ENCODE peak calls at places on chromosome 13, in seven cellular contexts. A is stomach, V is GM23248, X is suprapubic skin, Q is lung, W is dorsolateral prefrontal cortex, F is fibroblast of lung. N is an unnamed sample.

GRCh38 chr13:30354481-30355404 is 47.4 kb upstream of the KATNAL1 start:
- DNase-seq in A (no peak), V (no peak), X (no peak), Q (no peak), W (no peak), F (peak), N (no peak)

GRCh38 chr13:36131931-36132297 is 732 bp upstream of the DCLK1 start:
- DNase-seq in A (no peak), V (peak), X (peak), Q (peak), W (no peak), F (peak), N (no peak)

GRCh38 chr13:73142091-73142490 is 83.3 kb downstream of the KLF5 start:
- DNase-seq in A (peak), V (no peak), X (no peak), Q (no peak), W (no peak), F (peak), N (no peak)

GRCh38 chr13:113742000-113742441 is 17.0 kb upstream of the TMEM255B start:
- DNase-seq in A (peak), V (peak), X (peak), Q (peak), W (no peak), F (peak), N (no peak)

GRCh38 chr13:107459430-107459829 is 755.9 kb downstream of the LIG4 start:
- DNase-seq in A (no peak), V (peak), X (no peak), Q (no peak), W (no peak), F (peak), N (no peak)

GRCh38 chr13:65497265-65497664 is 1732.9 kb downstream of the PCDH9 start:
- DNase-seq in A (no peak), V (no peak), X (no peak), Q (no peak), W (no peak), F (peak), N (no peak)

GRCh38 chr13:67071918-67072598 is 158.1 kb downstream of the PCDH9 start:
- DNase-seq in A (no peak), V (no peak), X (no peak), Q (no peak), W (no peak), F (no peak), N (no peak)

GRCh38 chr13:30464496-30465351 is 1.0 kb downstream of the HMGB1 start:
- DNase-seq in A (peak), V (peak), X (peak), Q (peak), W (peak), F (peak), N (peak)

GRCh38 chr13:48838193-48839000 is 137.3 kb upstream of the FNDC3A start:
- DNase-seq in A (no peak), V (no peak), X (no peak), Q (no peak), W (no peak), F (no peak), N (no peak)

GRCh38 chr13:72463561-72463960 is 263.9 kb downstream of the MZT1 start:
- DNase-seq in A (no peak), V (no peak), X (no peak), Q (no peak), W (no peak), F (peak), N (no peak)

GRCh38 chr13:43785681-43786471 is 896 bp downstream of the ENOX1 start:
- DNase-seq in A (peak), V (peak), X (peak), Q (peak), W (peak), F (peak), N (no peak)

GRCh38 chr13:73985789-73986188 is 148.4 kb downstream of the KLF12 start:
- DNase-seq in A (no peak), V (no peak), X (no peak), Q (no peak), W (no peak), F (no peak), N (no peak)

GRCh38 chr13:107348931-107349330 is 781.0 kb upstream of the ARGLU1 start:
- DNase-seq in A (no peak), V (peak), X (no peak), Q (no peak), W (no peak), F (peak), N (no peak)

GRCh38 chr13:114152831-114153371 is 20.5 kb upstream of the RASA3 start:
- DNase-seq in A (no peak), V (peak), X (no peak), Q (no peak), W (no peak), F (peak), N (no peak)

GRCh38 chr13:56888455-56888854 is 252.3 kb upstream of the PRR20A start:
- DNase-seq in A (no peak), V (no peak), X (no peak), Q (no peak), W (no peak), F (no peak), N (no peak)

GRCh38 chr13:97002581-97002980 is 8.3 kb upstream of the OXGR1 start:
- DNase-seq in A (no peak), V (peak), X (no peak), Q (no peak), W (no peak), F (peak), N (no peak)

GRCh38 chr13:39373108-39373507 is 229.9 kb downstream of the LHFPL6 start:
- DNase-seq in A (no peak), V (no peak), X (no peak), Q (no peak), W (no peak), F (no peak), N (no peak)

GRCh38 chr13:59038824-59039223 is 1124.9 kb downstream of the DIAPH3 start:
- DNase-seq in A (no peak), V (no peak), X (no peak), Q (no peak), W (no peak), F (peak), N (no peak)

GRCh38 chr13:24217601-24218281 is 57.2 kb downstream of the SPATA13 start:
- DNase-seq in A (peak), V (peak), X (no peak), Q (no peak), W (no peak), F (peak), N (no peak)

GRCh38 chr13:63396746-63397145 is 1981.1 kb upstream of the PCDH20 start:
- DNase-seq in A (no peak), V (no peak), X (no peak), Q (no peak), W (no peak), F (no peak), N (no peak)

GRCh38 chr13:100550433-100550832 is 38.2 kb downstream of the GGACT start:
- DNase-seq in A (no peak), V (peak), X (no peak), Q (no peak), W (no peak), F (peak), N (no peak)

GRCh38 chr13:50677687-50678463 is 165.6 kb downstream of the DLEU7 start:
- DNase-seq in A (no peak), V (peak), X (no peak), Q (no peak), W (peak), F (peak), N (no peak)
- H3K27ac ChIP-seq in A (no peak), V (peak), X (peak), Q (no peak), W (peak), F (no peak), N (peak)

DNA sequence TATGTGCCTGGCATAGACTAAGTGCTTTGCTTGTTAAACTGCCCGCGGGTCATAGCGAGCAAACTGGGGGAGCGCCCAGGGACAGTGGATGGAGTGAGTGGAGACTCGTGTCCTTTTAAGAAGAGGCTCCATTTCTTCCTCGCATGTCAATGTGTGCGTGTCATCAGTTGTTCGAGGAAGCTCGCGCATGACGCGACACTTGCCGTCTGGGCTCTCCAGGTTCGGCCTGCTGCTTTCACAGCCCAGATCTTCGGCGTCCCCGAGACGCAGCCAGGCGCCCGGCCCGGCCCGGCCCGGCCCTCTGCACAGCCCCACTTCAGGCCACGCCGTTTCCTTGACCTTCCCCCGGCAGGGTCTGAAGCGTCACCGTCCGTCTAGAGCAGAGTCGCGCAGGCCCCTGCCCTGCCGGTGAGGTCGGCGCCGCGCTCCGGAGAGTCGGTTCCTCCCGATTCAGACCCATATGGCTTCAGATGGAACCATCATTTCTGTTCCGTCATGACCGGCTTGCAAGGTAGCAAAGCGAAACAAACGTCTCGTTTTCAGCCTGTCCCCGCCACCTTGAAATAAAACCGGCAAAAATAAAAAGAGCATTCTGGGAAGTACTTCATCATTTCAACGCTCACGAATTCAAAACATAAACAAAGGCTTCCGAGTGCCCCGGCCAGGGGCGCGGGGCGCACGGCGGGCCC is 604 bp upstream of the ARHGEF7 start:
- DNase-seq in A (no peak), V (peak), X (peak), Q (no peak), W (peak), F (peak), N (no peak)
- H3K27ac ChIP-seq in A (peak), V (no peak), X (peak), Q (peak), W (peak), F (no peak), N (peak)

GRCh38 chr13:52405767-52406494 is at the start of gene THSD1:
- DNase-seq in A (peak), V (peak), X (peak), Q (peak), W (no peak), F (peak), N (no peak)
- H3K27ac ChIP-seq in A (peak), V (no peak), X (peak), Q (peak), W (no peak), F (peak), N (peak)

GRCh38 chr13:112711528-112712265 is 21.9 kb downstream of the ATP11A start:
- DNase-seq in A (peak), V (peak), X (peak), Q (peak), W (peak), F (peak), N (no peak)
- H3K27ac ChIP-seq in A (peak), V (peak), X (peak), Q (peak), W (peak), F (peak), N (peak)

GRCh38 chr13:98823442-98823841 is 71.0 kb upstream of the SLC15A1 start:
- DNase-seq in A (no peak), V (no peak), X (no peak), Q (no peak), W (no peak), F (no peak), N (no peak)

GRCh38 chr13:98821372-98822237 is 69.1 kb upstream of the SLC15A1 start:
- DNase-seq in A (no peak), V (peak), X (no peak), Q (no peak), W (no peak), F (peak), N (no peak)

GRCh38 chr13:98820744-98821371 is 68.4 kb upstream of the SLC15A1 start:
- DNase-seq in A (no peak), V (peak), X (no peak), Q (no peak), W (no peak), F (no peak), N (no peak)

GRCh38 chr13:98824376-98825160 is 72.1 kb upstream of the SLC15A1 start:
- DNase-seq in A (no peak), V (peak), X (no peak), Q (no peak), W (no peak), F (no peak), N (no peak)

GRCh38 chr13:98822238-98822606 is 69.8 kb upstream of the SLC15A1 start:
- DNase-seq in A (no peak), V (peak), X (no peak), Q (no peak), W (no peak), F (peak), N (no peak)
- H3K27ac ChIP-seq in A (no peak), V (peak), X (peak), Q (no peak), W (no peak), F (no peak), N (peak)

DNA sequence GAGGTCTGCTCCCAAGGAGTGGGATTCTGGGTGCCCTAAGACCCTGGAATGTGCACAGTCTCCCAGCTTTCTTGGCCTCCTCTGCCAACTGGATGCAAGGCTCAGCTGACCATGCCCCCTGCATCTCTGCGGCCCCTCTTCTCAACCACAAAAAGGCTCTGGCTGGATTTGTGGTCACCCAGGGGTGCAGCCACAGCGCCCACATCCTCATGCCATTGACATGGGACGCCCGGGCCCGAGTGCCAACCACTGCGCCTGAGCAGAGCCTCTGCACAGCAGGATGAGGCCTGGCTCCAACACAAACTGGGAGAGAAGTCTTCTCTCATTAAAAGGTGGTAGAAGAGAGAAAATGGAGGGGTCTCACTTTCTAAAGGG is 103.5 kb downstream of the FOXO1 start:
- DNase-seq in A (no peak), V (no peak), X (no peak), Q (no peak), W (no peak), F (peak), N (no peak)
- H3K27ac ChIP-seq in A (no peak), V (no peak), X (no peak), Q (peak), W (no peak), F (no peak), N (no peak)

DNA sequence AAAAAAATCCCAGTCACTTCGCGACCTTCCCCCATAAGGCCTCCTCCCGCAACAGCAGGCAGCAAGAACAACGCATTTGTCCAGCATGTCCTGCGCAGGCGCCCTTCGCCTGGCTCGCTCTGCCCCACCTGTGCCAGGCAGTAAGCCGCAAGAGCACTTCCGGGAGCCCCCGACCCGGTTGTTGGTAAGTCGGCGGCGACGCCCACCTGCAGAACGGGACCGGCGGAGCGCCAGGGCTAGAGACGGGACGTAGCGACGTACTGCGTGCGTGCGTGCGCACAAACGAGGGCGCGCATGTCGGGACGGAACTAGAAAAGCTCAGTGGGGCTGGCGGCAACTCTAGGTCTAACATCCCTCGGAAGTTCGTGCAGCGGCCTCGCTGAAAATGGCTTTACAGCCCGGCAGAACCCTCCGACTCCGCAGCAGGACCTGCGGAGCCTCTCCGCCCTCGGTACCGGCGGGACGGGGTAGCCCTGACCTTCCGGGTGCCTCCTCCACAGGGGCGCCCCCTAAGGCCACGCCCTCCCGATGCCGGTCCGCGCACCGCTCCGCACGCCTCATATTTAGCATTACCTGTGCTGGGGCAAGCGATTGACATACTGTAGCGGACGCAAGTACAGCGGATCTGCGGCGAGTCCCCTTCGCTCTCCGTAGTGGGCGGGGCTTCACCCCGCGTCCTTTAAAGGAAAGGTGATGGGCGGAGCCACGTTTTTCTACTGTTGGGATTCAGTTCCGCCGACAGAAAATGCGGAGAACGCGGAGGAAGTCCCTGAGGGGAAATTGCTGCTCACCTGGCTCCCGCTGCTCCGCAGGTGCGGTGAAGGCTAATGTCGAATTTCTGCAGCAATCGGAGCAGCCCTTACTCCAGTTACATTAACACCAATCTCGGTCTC is at the start of gene MTIF3:
- DNase-seq in A (peak), V (peak), X (peak), Q (peak), W (peak), F (peak), N (peak)
- H3K27ac ChIP-seq in A (peak), V (peak), X (peak), Q (peak), W (peak), F (peak), N (peak)

GRCh38 chr13:110398564-110399507 is 91.8 kb downstream of the COL4A2 start:
- DNase-seq in A (no peak), V (peak), X (no peak), Q (no peak), W (no peak), F (peak), N (no peak)

GRCh38 chr13:110396476-110396875 is 89.4 kb downstream of the COL4A2 start:
- DNase-seq in A (no peak), V (no peak), X (no peak), Q (no peak), W (no peak), F (no peak), N (no peak)

GRCh38 chr13:110394371-110394841 is 87.3 kb downstream of the COL4A2 start:
- DNase-seq in A (no peak), V (no peak), X (no peak), Q (no peak), W (no peak), F (peak), N (no peak)

GRCh38 chr13:110397445-110397844 is 90.4 kb downstream of the COL4A2 start:
- DNase-seq in A (no peak), V (peak), X (no peak), Q (no peak), W (peak), F (peak), N (no peak)

GRCh38 chr13:110396913-110397379 is 89.9 kb downstream of the COL4A2 start:
- DNase-seq in A (peak), V (peak), X (peak), Q (peak), W (no peak), F (peak), N (no peak)
- H3K27ac ChIP-seq in A (peak), V (peak), X (peak), Q (peak), W (peak), F (peak), N (peak)